ENCODE peak calls at places on chromosomes 13 and 19, in ten cellular contexts. One of them, this sample, is unnamed.

GRCh38 chr19:51365211-51366049 is 758 bp downstream of the ETFB start:
- DNase-seq in suprapubic skin: no peak
- DNase-seq in AG04450: no peak
- DNase-seq in choroid plexus epithelial cell: peak
- DNase-seq in brain microvascular endothelial cell: peak
- DNase-seq in esophagus squamous epithelium: no peak
- DNase-seq in uterus: peak
- DNase-seq in HL-60: peak
- DNase-seq in lower leg skin: no peak
- DNase-seq in heart left ventricle: peak
- DNase-seq in this sample: no peak

GRCh38 chr19:2181618-2181997 is 17.9 kb downstream of the DOT1L start:
- DNase-seq in heart left ventricle: no peak
- DNase-seq in esophagus squamous epithelium: no peak
- DNase-seq in suprapubic skin: no peak
- DNase-seq in lower leg skin: no peak
- DNase-seq in brain microvascular endothelial cell: no peak
- DNase-seq in uterus: no peak
- DNase-seq in AG04450: no peak
- DNase-seq in HL-60: no peak
- DNase-seq in choroid plexus epithelial cell: no peak
- DNase-seq in this sample: no peak

GRCh38 chr13:96947343-96947910 is 46.8 kb downstream of the OXGR1 start:
- DNase-seq in HL-60: no peak
- DNase-seq in uterus: no peak
- DNase-seq in lower leg skin: no peak
- DNase-seq in choroid plexus epithelial cell: no peak
- DNase-seq in brain microvascular endothelial cell: no peak
- DNase-seq in suprapubic skin: no peak
- DNase-seq in AG04450: no peak
- DNase-seq in heart left ventricle: no peak
- DNase-seq in esophagus squamous epithelium: no peak
- DNase-seq in this sample: no peak

GRCh38 chr13:109979186-109979585 is 192.8 kb upstream of the IRS2 start:
- DNase-seq in heart left ventricle: no peak
- DNase-seq in lower leg skin: no peak
- DNase-seq in choroid plexus epithelial cell: no peak
- DNase-seq in brain microvascular endothelial cell: no peak
- DNase-seq in esophagus squamous epithelium: no peak
- DNase-seq in HL-60: no peak
- DNase-seq in uterus: no peak
- DNase-seq in AG04450: no peak
- DNase-seq in suprapubic skin: no peak
- DNase-seq in this sample: no peak

GRCh38 chr13:102869948-102870676 is 24.3 kb downstream of the ERCC5 start:
- DNase-seq in lower leg skin: no peak
- DNase-seq in uterus: no peak
- DNase-seq in heart left ventricle: no peak
- DNase-seq in esophagus squamous epithelium: no peak
- DNase-seq in suprapubic skin: no peak
- DNase-seq in choroid plexus epithelial cell: no peak
- DNase-seq in AG04450: no peak
- DNase-seq in brain microvascular endothelial cell: no peak
- DNase-seq in HL-60: no peak
- DNase-seq in this sample: no peak

GRCh38 chr19:19558636-19559035 is 20.6 kb downstream of the CILP2 start:
- DNase-seq in esophagus squamous epithelium: no peak
- DNase-seq in choroid plexus epithelial cell: no peak
- DNase-seq in brain microvascular endothelial cell: no peak
- DNase-seq in HL-60: no peak
- DNase-seq in heart left ventricle: no peak
- DNase-seq in uterus: no peak
- DNase-seq in AG04450: no peak
- DNase-seq in suprapubic skin: no peak
- DNase-seq in lower leg skin: no peak
- DNase-seq in this sample: no peak

GRCh38 chr13:93230466-93230865 is 3.9 kb downstream of the GPC6 start:
- DNase-seq in esophagus squamous epithelium: no peak
- DNase-seq in AG04450: no peak
- DNase-seq in choroid plexus epithelial cell: peak
- DNase-seq in brain microvascular endothelial cell: no peak
- DNase-seq in suprapubic skin: no peak
- DNase-seq in uterus: no peak
- DNase-seq in lower leg skin: no peak
- DNase-seq in heart left ventricle: no peak
- DNase-seq in HL-60: no peak
- DNase-seq in this sample: no peak

GRCh38 chr19:46713781-46714522 is 3.0 kb downstream of the PRKD2 start:
- DNase-seq in brain microvascular endothelial cell: peak
- DNase-seq in lower leg skin: peak
- DNase-seq in choroid plexus epithelial cell: peak
- DNase-seq in uterus: peak
- DNase-seq in AG04450: no peak
- DNase-seq in esophagus squamous epithelium: peak
- DNase-seq in suprapubic skin: peak
- DNase-seq in heart left ventricle: peak
- DNase-seq in HL-60: no peak
- DNase-seq in this sample: peak

GRCh38 chr13:67878376-67878775 is 648.2 kb upstream of the PCDH9 start:
- DNase-seq in brain microvascular endothelial cell: no peak
- DNase-seq in suprapubic skin: no peak
- DNase-seq in lower leg skin: no peak
- DNase-seq in choroid plexus epithelial cell: no peak
- DNase-seq in esophagus squamous epithelium: no peak
- DNase-seq in HL-60: no peak
- DNase-seq in heart left ventricle: no peak
- DNase-seq in AG04450: no peak
- DNase-seq in uterus: no peak
- DNase-seq in this sample: no peak
- H3K4me3 ChIP-seq in brain microvascular endothelial cell: no peak
- H3K4me3 ChIP-seq in suprapubic skin: no peak
- H3K4me3 ChIP-seq in lower leg skin: no peak
- H3K4me3 ChIP-seq in choroid plexus epithelial cell: no peak
- H3K4me3 ChIP-seq in esophagus squamous epithelium: no peak
- H3K4me3 ChIP-seq in HL-60: no peak
- H3K4me3 ChIP-seq in heart left ventricle: no peak
- H3K4me3 ChIP-seq in AG04450: no peak
- H3K4me3 ChIP-seq in uterus: no peak
- H3K4me3 ChIP-seq in this sample: no peak

GRCh38 chr13:101297794-101298193 is 118.5 kb downstream of the NALCN start:
- DNase-seq in brain microvascular endothelial cell: no peak
- DNase-seq in heart left ventricle: no peak
- DNase-seq in suprapubic skin: no peak
- DNase-seq in esophagus squamous epithelium: no peak
- DNase-seq in uterus: no peak
- DNase-seq in choroid plexus epithelial cell: no peak
- DNase-seq in HL-60: no peak
- DNase-seq in lower leg skin: no peak
- DNase-seq in AG04450: no peak
- DNase-seq in this sample: no peak

GRCh38 chr13:101300531-101300930 is 115.8 kb downstream of the NALCN start:
- DNase-seq in HL-60: no peak
- DNase-seq in esophagus squamous epithelium: no peak
- DNase-seq in suprapubic skin: no peak
- DNase-seq in lower leg skin: no peak
- DNase-seq in choroid plexus epithelial cell: no peak
- DNase-seq in AG04450: no peak
- DNase-seq in heart left ventricle: no peak
- DNase-seq in brain microvascular endothelial cell: no peak
- DNase-seq in uterus: no peak
- DNase-seq in this sample: no peak

GRCh38 chr13:101301053-101301452 is 115.3 kb downstream of the NALCN start:
- DNase-seq in uterus: no peak
- DNase-seq in heart left ventricle: no peak
- DNase-seq in lower leg skin: no peak
- DNase-seq in choroid plexus epithelial cell: no peak
- DNase-seq in HL-60: no peak
- DNase-seq in esophagus squamous epithelium: no peak
- DNase-seq in brain microvascular endothelial cell: no peak
- DNase-seq in AG04450: no peak
- DNase-seq in suprapubic skin: no peak
- DNase-seq in this sample: no peak

GRCh38 chr13:101303512-101303911 is 112.8 kb downstream of the NALCN start:
- DNase-seq in suprapubic skin: no peak
- DNase-seq in esophagus squamous epithelium: no peak
- DNase-seq in heart left ventricle: no peak
- DNase-seq in uterus: no peak
- DNase-seq in HL-60: no peak
- DNase-seq in lower leg skin: no peak
- DNase-seq in brain microvascular endothelial cell: no peak
- DNase-seq in AG04450: no peak
- DNase-seq in choroid plexus epithelial cell: no peak
- DNase-seq in this sample: no peak

DNA sequence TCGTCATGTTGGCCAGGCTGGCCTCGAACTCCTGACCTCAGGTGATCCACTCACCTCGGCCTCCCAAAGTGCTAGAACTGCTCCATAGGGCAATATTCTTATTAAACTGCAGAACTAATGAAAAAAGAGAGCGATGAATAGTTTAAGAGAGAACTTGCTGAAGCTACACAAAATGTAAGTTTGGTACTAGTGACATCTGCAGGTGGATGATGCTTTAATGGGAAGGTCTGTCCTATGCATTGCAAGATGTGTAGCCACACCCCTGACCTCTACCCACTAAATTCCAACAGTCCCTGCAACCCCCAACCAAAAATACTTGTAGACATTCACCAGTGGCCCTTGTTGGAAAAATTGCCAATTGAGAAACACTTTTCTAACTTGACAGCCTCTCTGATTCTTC is 117.8 kb downstream of the NALCN start:
- DNase-seq in uterus: no peak
- DNase-seq in brain microvascular endothelial cell: no peak
- DNase-seq in suprapubic skin: no peak
- DNase-seq in heart left ventricle: no peak
- DNase-seq in esophagus squamous epithelium: no peak
- DNase-seq in AG04450: no peak
- DNase-seq in HL-60: no peak
- DNase-seq in lower leg skin: no peak
- DNase-seq in choroid plexus epithelial cell: no peak
- DNase-seq in this sample: no peak
- TF ChIP-seq CTCF in uterus: no peak
- TF ChIP-seq CTCF in brain microvascular endothelial cell: no peak
- TF ChIP-seq CTCF in suprapubic skin: no peak
- TF ChIP-seq CTCF in heart left ventricle: no peak
- TF ChIP-seq CTCF in esophagus squamous epithelium: no peak
- TF ChIP-seq CTCF in AG04450: no peak
- TF ChIP-seq CTCF in HL-60: no peak
- TF ChIP-seq CTCF in lower leg skin: no peak
- TF ChIP-seq CTCF in choroid plexus epithelial cell: no peak
- TF ChIP-seq CTCF in this sample: no peak

GRCh38 chr19:48510421-48511268 is 990 bp downstream of the LMTK3 start:
- DNase-seq in esophagus squamous epithelium: no peak
- DNase-seq in choroid plexus epithelial cell: peak
- DNase-seq in brain microvascular endothelial cell: peak
- DNase-seq in suprapubic skin: no peak
- DNase-seq in HL-60: no peak
- DNase-seq in lower leg skin: peak
- DNase-seq in AG04450: no peak
- DNase-seq in uterus: peak
- DNase-seq in heart left ventricle: peak
- DNase-seq in this sample: no peak
- H3K4me3 ChIP-seq in esophagus squamous epithelium: peak
- H3K4me3 ChIP-seq in choroid plexus epithelial cell: no peak
- H3K4me3 ChIP-seq in brain microvascular endothelial cell: no peak
- H3K4me3 ChIP-seq in suprapubic skin: peak
- H3K4me3 ChIP-seq in HL-60: no peak
- H3K4me3 ChIP-seq in lower leg skin: no peak
- H3K4me3 ChIP-seq in AG04450: peak
- H3K4me3 ChIP-seq in uterus: no peak
- H3K4me3 ChIP-seq in heart left ventricle: peak
- H3K4me3 ChIP-seq in this sample: no peak

GRCh38 chr13:101291216-101291615 is 125.1 kb downstream of the NALCN start:
- DNase-seq in suprapubic skin: no peak
- DNase-seq in heart left ventricle: no peak
- DNase-seq in choroid plexus epithelial cell: no peak
- DNase-seq in brain microvascular endothelial cell: no peak
- DNase-seq in uterus: no peak
- DNase-seq in HL-60: no peak
- DNase-seq in esophagus squamous epithelium: no peak
- DNase-seq in lower leg skin: no peak
- DNase-seq in AG04450: no peak
- DNase-seq in this sample: no peak
- TF ChIP-seq CTCF in suprapubic skin: no peak
- TF ChIP-seq CTCF in heart left ventricle: no peak
- TF ChIP-seq CTCF in choroid plexus epithelial cell: no peak
- TF ChIP-seq CTCF in brain microvascular endothelial cell: no peak
- TF ChIP-seq CTCF in uterus: no peak
- TF ChIP-seq CTCF in HL-60: no peak
- TF ChIP-seq CTCF in esophagus squamous epithelium: no peak
- TF ChIP-seq CTCF in lower leg skin: no peak
- TF ChIP-seq CTCF in AG04450: no peak
- TF ChIP-seq CTCF in this sample: no peak

GRCh38 chr13:39909634-39910033 is 254.2 kb downstream of the COG6 start:
- DNase-seq in suprapubic skin: no peak
- DNase-seq in AG04450: no peak
- DNase-seq in lower leg skin: no peak
- DNase-seq in uterus: no peak
- DNase-seq in HL-60: no peak
- DNase-seq in brain microvascular endothelial cell: no peak
- DNase-seq in choroid plexus epithelial cell: no peak
- DNase-seq in esophagus squamous epithelium: no peak
- DNase-seq in heart left ventricle: no peak
- DNase-seq in this sample: no peak
- H3K4me3 ChIP-seq in suprapubic skin: no peak
- H3K4me3 ChIP-seq in AG04450: no peak
- H3K4me3 ChIP-seq in lower leg skin: no peak
- H3K4me3 ChIP-seq in uterus: no peak
- H3K4me3 ChIP-seq in HL-60: no peak
- H3K4me3 ChIP-seq in brain microvascular endothelial cell: no peak
- H3K4me3 ChIP-seq in choroid plexus epithelial cell: no peak
- H3K4me3 ChIP-seq in esophagus squamous epithelium: no peak
- H3K4me3 ChIP-seq in heart left ventricle: no peak
- H3K4me3 ChIP-seq in this sample: no peak

DNA sequence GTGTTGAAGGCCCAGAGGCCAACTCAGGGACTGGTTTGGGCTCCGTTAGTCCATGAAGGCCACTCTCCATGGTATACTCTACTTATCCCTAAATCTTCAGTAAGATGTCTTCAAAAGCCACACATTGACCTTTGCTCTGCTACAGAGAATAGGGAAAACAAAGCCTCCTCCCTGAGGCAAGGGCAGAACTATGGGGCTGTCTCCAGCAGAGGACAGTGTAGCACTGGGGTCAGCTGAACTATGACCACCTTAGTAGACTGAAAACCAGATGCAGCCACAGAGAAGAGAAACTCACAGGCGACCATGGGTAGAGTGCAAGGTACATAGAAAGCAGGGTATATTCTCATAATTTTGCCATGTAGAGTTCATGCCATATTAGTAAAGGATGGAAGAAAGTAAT is 587.4 kb downstream of the LMO7 start:
- DNase-seq in HL-60: no peak
- DNase-seq in suprapubic skin: no peak
- DNase-seq in lower leg skin: no peak
- DNase-seq in esophagus squamous epithelium: no peak
- DNase-seq in brain microvascular endothelial cell: no peak
- DNase-seq in AG04450: no peak
- DNase-seq in uterus: no peak
- DNase-seq in choroid plexus epithelial cell: no peak
- DNase-seq in heart left ventricle: peak
- DNase-seq in this sample: no peak
- TF ChIP-seq CTCF in HL-60: no peak
- TF ChIP-seq CTCF in suprapubic skin: no peak
- TF ChIP-seq CTCF in lower leg skin: no peak
- TF ChIP-seq CTCF in esophagus squamous epithelium: no peak
- TF ChIP-seq CTCF in brain microvascular endothelial cell: peak
- TF ChIP-seq CTCF in AG04450: no peak
- TF ChIP-seq CTCF in uterus: no peak
- TF ChIP-seq CTCF in choroid plexus epithelial cell: peak
- TF ChIP-seq CTCF in heart left ventricle: peak
- TF ChIP-seq CTCF in this sample: peak

This sample was measured in HFF-Myc.